ENCODE peak calls at places on chromosome 9, in five cellular contexts. J, V, R, U and T are unnamed samples.

GRCh38 chr9:16870606-16871357 is at the start of gene BNC2:
- DNase-seq in J (peak; percentile 17), V (no peak), R (peak; percentile 75), U (no peak), T (no peak)

GRCh38 chr9:2119490-2120046 is 104.4 kb downstream of the SMARCA2 start:
- DNase-seq in J (no peak), V (no peak), R (no peak), U (no peak), T (no peak)

GRCh38 chr9:123509646-123510045 is 153.6 kb downstream of the CRB2 start:
- DNase-seq in J (no peak), V (no peak), R (no peak), U (no peak), T (no peak)

GRCh38 chr9:81597749-81598497 is 91.4 kb downstream of the TLE1 start:
- DNase-seq in J (no peak), V (no peak), R (no peak), U (no peak), T (no peak)

GRCh38 chr9:6714176-6714575 is 43.6 kb upstream of the KDM4C start:
- DNase-seq in J (no peak), V (no peak), R (no peak), U (no peak), T (no peak)

GRCh38 chr9:75993434-75993833 is 103.0 kb downstream of the PCSK5 start:
- DNase-seq in J (no peak), V (no peak), R (no peak), U (no peak), T (no peak)

GRCh38 chr9:97557606-97558095 is 56.2 kb downstream of the TMOD1 start:
- DNase-seq in J (peak; percentile 54), V (no peak), R (peak; percentile 78), U (no peak), T (no peak)

GRCh38 chr9:6819112-6819511 is 61.3 kb downstream of the KDM4C start:
- DNase-seq in J (no peak), V (no peak), R (no peak), U (no peak), T (no peak)

GRCh38 chr9:127925959-127926949 is 4.3 kb downstream of the PIP5KL1 start:
- DNase-seq in J (no peak), V (no peak), R (no peak), U (no peak), T (no peak)

GRCh38 chr9:121286688-121286972 is 18.7 kb downstream of the GSN start:
- DNase-seq in J (no peak), V (no peak), R (no peak), U (no peak), T (no peak)

GRCh38 chr9:27125936-27126335 is 16.9 kb downstream of the TEK start:
- DNase-seq in J (no peak), V (no peak), R (no peak), U (no peak), T (no peak)

GRCh38 chr9:28941856-28942255 is 1368.6 kb upstream of the C9orf72 start:
- DNase-seq in J (no peak), V (no peak), R (no peak), U (no peak), T (no peak)

GRCh38 chr9:107708786-107709185 is 219.2 kb upstream of the KLF4 start:
- DNase-seq in J (no peak), V (no peak), R (no peak), U (no peak), T (no peak)

GRCh38 chr9:135974220-135974573 is 13.0 kb upstream of the UBAC1 start:
- DNase-seq in J (no peak), V (no peak), R (no peak), U (no peak), T (no peak)
- TF ChIP-seq CTCF in J (no peak), V (no peak), R (no peak), U (peak; percentile 12), T (no peak)

GRCh38 chr9:104923740-104924139 is 4.2 kb downstream of the ABCA1 start:
- DNase-seq in J (no peak), V (no peak), R (no peak), U (peak; percentile 65), T (peak; percentile 44)

GRCh38 chr9:104923289-104923688 is 4.7 kb downstream of the ABCA1 start:
- DNase-seq in J (no peak), V (no peak), R (no peak), U (no peak), T (no peak)

GRCh38 chr9:104915739-104916138 is 12.2 kb downstream of the ABCA1 start:
- DNase-seq in J (no peak), V (no peak), R (no peak), U (no peak), T (no peak)

GRCh38 chr9:104921067-104921741 is 6.8 kb downstream of the ABCA1 start:
- DNase-seq in J (no peak), V (no peak), R (no peak), U (no peak), T (peak; percentile 54)
- H3K4me3 ChIP-seq in J (no peak overlapping the region), V (no peak overlapping the region), R (no peak overlapping the region), U (no peak overlapping the region), T (no peak overlapping the region)

GRCh38 chr9:14812806-14813205 is 90.3 kb upstream of the CER1 start:
- DNase-seq in J (no peak), V (no peak), R (no peak), U (no peak), T (no peak)

GRCh38 chr9:14814229-14814628 is 91.7 kb upstream of the CER1 start:
- DNase-seq in J (no peak), V (no peak), R (no peak), U (no peak), T (no peak)

GRCh38 chr9:14811844-14812243 is 89.3 kb upstream of the CER1 start:
- DNase-seq in J (no peak), V (no peak), R (no peak), U (no peak), T (no peak)

DNA sequence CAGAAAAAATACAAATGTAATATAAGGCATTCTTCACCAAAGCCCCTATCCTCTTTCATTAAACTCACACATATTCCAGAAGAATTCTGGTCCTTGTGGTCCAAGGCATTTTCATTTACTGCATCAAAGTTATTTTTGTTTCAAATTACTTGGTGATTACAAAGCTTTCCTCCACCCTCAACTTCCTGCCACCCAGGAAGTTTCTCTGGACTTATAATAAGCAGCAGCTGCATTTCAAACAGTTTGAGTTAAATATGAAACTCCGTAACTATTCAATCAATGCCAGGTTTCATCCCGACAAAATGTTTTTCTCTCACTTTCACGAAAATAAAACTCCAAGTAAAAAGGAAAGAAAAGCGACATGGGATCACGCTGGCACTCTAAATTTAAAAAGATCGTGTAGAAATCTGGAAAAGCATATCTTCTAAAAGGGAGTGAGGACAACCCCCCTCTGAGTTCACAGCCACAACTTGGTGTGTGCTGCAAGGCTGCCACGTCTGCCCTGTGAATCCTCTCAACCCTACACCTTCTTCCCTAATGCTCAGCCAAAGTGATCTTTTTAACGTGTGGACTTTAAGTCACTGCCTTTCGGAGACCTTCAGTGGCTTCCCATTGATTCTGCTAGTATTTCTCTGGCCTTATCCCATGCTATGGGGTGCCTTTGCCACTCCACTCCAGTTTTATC is 90.9 kb upstream of the CER1 start:
- DNase-seq in J (no peak), V (no peak), R (no peak), U (no peak), T (no peak)
- TF ChIP-seq CTCF in J (no peak), V (no peak), R (no peak), U (no peak), T (no peak)

DNA sequence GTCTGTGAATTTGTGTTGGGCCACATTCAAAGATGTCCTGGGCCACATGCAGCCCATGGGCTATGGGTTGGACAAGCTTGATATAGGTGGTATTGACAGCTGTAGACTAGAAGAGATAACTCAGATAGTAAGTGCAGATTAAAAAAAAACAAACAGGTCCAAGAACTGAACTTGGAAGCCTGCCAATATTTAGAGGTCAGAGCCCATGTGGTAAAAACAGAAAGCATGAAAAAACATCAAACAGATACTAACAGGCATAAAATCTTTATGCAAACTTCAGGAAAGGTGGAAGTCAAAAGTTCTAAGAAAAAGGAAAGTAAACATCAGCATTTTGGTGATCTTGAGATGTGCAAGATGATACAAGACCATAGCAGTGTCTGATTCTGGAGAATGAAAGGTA is 155.1 kb upstream of the NR4A3 start:
- DNase-seq in J (no peak), V (no peak), R (no peak), U (peak; percentile 10), T (peak; percentile 56)
- H3K4me3 ChIP-seq in J (no peak overlapping the region), V (no peak overlapping the region), R (no peak overlapping the region), U (no peak overlapping the region), T (no peak overlapping the region)

GRCh38 chr9:112750111-112750766 is at the start of gene SNX30:
- DNase-seq in J (peak; percentile 94), V (peak; percentile 80), R (peak; percentile 94), U (no peak), T (peak; percentile 92)
- TF ChIP-seq CTCF in J (peak; percentile 27), V (no peak), R (peak; percentile 33), U (no peak), T (no peak)

DNA sequence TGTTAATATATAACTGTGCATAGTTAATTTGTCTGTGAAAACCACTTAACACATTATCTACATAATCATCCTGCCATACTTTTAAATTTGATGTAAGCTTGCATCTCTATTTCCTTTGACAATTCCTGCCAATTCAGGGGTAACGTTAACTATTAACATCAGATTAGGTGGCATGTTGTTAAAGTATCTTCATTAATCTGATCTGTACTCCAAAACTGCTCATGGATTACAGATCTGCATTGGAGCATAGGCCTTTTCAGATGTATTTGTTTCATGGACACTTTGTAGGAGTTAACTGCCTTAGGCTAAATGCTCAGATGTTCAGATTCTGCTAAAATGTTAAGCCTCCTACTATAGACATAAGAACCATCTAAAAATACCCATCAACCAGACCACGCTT is 3.1 kb downstream of the RPS6 start:
- DNase-seq in J (no peak), V (no peak), R (no peak), U (no peak), T (no peak)
- H3K4me3 ChIP-seq in J (no peak overlapping the region), V (no peak overlapping the region), R (no peak overlapping the region), U (peak overlapping the region; percentile 92), T (peak overlapping the region; percentile 99)

GRCh38 chr9:136110082-136111061 is 8.3 kb downstream of the TMEM250 start:
- DNase-seq in J (no peak), V (peak; percentile 32), R (no peak), U (no peak), T (peak; percentile 80)
- TF ChIP-seq CTCF in J (no peak), V (no peak), R (peak; percentile 33), U (peak; percentile 27), T (peak; percentile 20)

DNA sequence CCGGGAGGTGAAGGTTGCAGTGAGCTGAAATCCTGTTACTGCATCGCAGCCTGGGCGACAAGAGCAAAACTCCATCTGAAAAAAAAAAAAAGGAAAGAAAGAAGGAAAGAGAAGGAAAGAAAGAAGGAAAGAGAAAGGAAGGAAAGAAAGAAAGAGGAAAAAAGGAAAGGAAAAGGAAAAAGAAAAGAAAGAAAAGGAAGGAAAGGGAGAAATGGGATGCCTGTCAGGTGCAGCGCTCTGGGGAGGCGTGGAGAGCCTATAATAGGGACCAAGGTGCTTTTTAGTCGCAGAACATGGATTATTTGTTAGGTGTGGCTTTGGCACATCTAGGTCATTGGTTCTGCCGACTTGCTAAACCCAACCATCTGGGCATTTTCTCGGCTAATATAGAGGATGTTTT is 17.9 kb downstream of the EXOSC2 start:
- DNase-seq in J (no peak), V (no peak), R (no peak), U (no peak), T (no peak)
- H3K4me3 ChIP-seq in J (no peak overlapping the region), V (no peak overlapping the region), R (no peak overlapping the region), U (no peak overlapping the region), T (no peak overlapping the region)

DNA sequence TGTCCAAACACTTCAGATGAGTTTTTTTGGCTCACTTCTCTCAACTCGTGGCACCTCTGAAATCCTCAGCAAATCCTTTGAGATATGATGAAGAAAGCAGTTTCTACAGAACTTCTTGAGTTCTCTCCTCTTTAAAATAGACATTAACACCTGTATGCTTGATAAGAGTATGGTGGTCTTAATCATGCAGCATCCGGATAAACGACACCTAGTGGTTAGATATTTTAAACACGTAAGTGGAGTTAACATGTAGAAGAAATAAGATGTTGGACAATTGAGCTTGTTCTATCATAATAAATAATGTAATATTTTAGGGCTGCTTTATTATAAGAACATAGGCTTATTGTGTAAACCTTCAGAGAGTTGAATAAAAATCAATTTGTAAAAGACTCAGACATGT is 324.8 kb downstream of the CYLC2 start:
- DNase-seq in J (no peak), V (no peak), R (no peak), U (no peak), T (peak; percentile 1)
- TF ChIP-seq CTCF in J (no peak), V (no peak), R (no peak), U (no peak), T (no peak)